ENCODE peak calls at places on chromosomes 16 and 17, in nine cellular contexts. B is stomach; N is IMR-90; I is G401; P is naive thymus-derived CD4-positive, alpha-beta T cell; V is SHP77; A is HS-27A; W is AG09309; Z is progenitor cell of endocrine pancreas. J is an unnamed sample.

GRCh38 chr17:45168991-45169752 is 7.5 kb downstream of the HEXIM2 start:
- DNase-seq in B (no peak), N (no peak), I (no peak), P (no peak), V (no peak), A (no peak), W (no peak), Z (no peak), J (no peak)

GRCh38 chr16:77745972-77746371 is 23.7 kb downstream of the NUDT7 start:
- DNase-seq in B (no peak), N (peak), I (no peak), P (no peak), V (no peak), A (no peak), W (no peak), Z (no peak), J (no peak)

GRCh38 chr17:10271004-10271620 is 72.7 kb upstream of the GAS7 start:
- DNase-seq in B (no peak), N (no peak), I (no peak), P (no peak), V (no peak), A (no peak), W (peak), Z (no peak), J (no peak)

GRCh38 chr16:57185446-57185944 is 344 bp downstream of the PSME3IP1 start:
- DNase-seq in B (peak), N (peak), I (peak), P (no peak), V (peak), A (no peak), W (no peak), Z (no peak), J (peak)

GRCh38 chr16:23081675-23082119 is 67.6 kb downstream of the USP31 start:
- DNase-seq in B (no peak), N (peak), I (no peak), P (no peak), V (no peak), A (no peak), W (peak), Z (no peak), J (no peak)

GRCh38 chr17:68482576-68483001 is 25.3 kb upstream of the WIPI1 start:
- DNase-seq in B (no peak), N (no peak), I (no peak), P (no peak), V (peak), A (no peak), W (no peak), Z (no peak), J (no peak)

GRCh38 chr16:87790278-87791023 is 24.7 kb upstream of the KLHDC4 start:
- DNase-seq in B (peak), N (peak), I (peak), P (no peak), V (no peak), A (no peak), W (no peak), Z (no peak), J (peak)

GRCh38 chr17:79027925-79028491 is 4.0 kb downstream of the C1QTNF1 start:
- DNase-seq in B (no peak), N (no peak), I (no peak), P (no peak), V (no peak), A (no peak), W (no peak), Z (no peak), J (no peak)

GRCh38 chr16:11370084-11370931 is 25.0 kb downstream of the RMI2 start:
- DNase-seq in B (no peak), N (no peak), I (no peak), P (no peak), V (no peak), A (no peak), W (no peak), Z (no peak), J (no peak)

GRCh38 chr16:2763173-2763572 is 10.7 kb downstream of the SRRM2 start:
- DNase-seq in B (no peak), N (no peak), I (no peak), P (no peak), V (no peak), A (no peak), W (no peak), Z (no peak), J (no peak)

GRCh38 chr17:29705352-29705751 is 82.6 kb upstream of the CORO6 start:
- DNase-seq in B (no peak), N (no peak), I (no peak), P (no peak), V (no peak), A (no peak), W (no peak), Z (no peak), J (no peak)

GRCh38 chr16:22915003-22915402 is 101.0 kb downstream of the HS3ST2 start:
- DNase-seq in B (no peak), N (no peak), I (no peak), P (no peak), V (no peak), A (no peak), W (no peak), Z (no peak), J (no peak)

GRCh38 chr16:15946257-15947044 is 3.0 kb upstream of the ABCC1 start:
- DNase-seq in B (no peak), N (peak), I (no peak), P (no peak), V (no peak), A (no peak), W (peak), Z (no peak), J (no peak)

GRCh38 chr16:27313422-27314160 is at the start of gene IL4R:
- DNase-seq in B (peak), N (peak), I (no peak), P (peak), V (no peak), A (no peak), W (peak), Z (peak), J (peak)

GRCh38 chr17:81514735-81515529 is 2.3 kb upstream of the ACTG1 start:
- DNase-seq in B (peak), N (peak), I (peak), P (peak), V (peak), A (no peak), W (no peak), Z (peak), J (peak)

GRCh38 chr17:51797150-51797549 is 361.4 kb downstream of the CA10 start:
- DNase-seq in B (no peak), N (no peak), I (no peak), P (no peak), V (no peak), A (no peak), W (no peak), Z (no peak), J (no peak)

GRCh38 chr16:28491080-28491969 is 549 bp downstream of the CLN3 start:
- DNase-seq in B (no peak), N (no peak), I (peak), P (peak), V (peak), A (no peak), W (no peak), Z (peak), J (peak)

GRCh38 chr16:87086575-87086974 is 230.6 kb downstream of the C16orf95 start:
- DNase-seq in B (no peak), N (peak), I (no peak), P (no peak), V (no peak), A (no peak), W (peak), Z (no peak), J (no peak)

GRCh38 chr17:48503747-48504146 is 27.1 kb downstream of the HOXB1 start:
- DNase-seq in B (no peak), N (peak), I (no peak), P (no peak), V (no peak), A (no peak), W (no peak), Z (no peak), J (no peak)